ENCODE peak calls at places on chromosomes 2 and 18, in nine cellular contexts. L, Q, N, D, M, E, K, C and S are unnamed samples.

GRCh38 chr2:212024040-212024439 is 514.6 kb downstream of the ERBB4 start:
- DNase-seq in E (no peak), L (no peak), M (no peak), K (no peak), C (no peak), N (no peak), D (no peak), Q (no peak), S (no peak)

GRCh38 chr2:235826791-235827190 is 332.9 kb downstream of the AGAP1 start:
- DNase-seq in L (no peak), D (no peak), E (no peak), N (no peak), C (no peak), M (no peak), Q (no peak), K (peak; percentile 64), S (no peak)

GRCh38 chr2:189599245-189599644 is 18.7 kb upstream of the SLC40A1 start:
- DNase-seq in D (peak; percentile 4), Q (no peak), N (no peak), C (no peak), M (no peak), E (no peak), L (no peak), K (no peak), S (no peak)

GRCh38 chr2:25251032-25251460 is 82.7 kb upstream of the POMC start:
- DNase-seq in C (no peak), K (no peak), M (no peak), D (no peak), N (no peak), Q (no peak), E (peak; percentile 19), L (no peak), S (no peak)

GRCh38 chr2:17976871-17977746 is 98.6 kb downstream of the KCNS3 start:
- DNase-seq in M (peak; percentile 97), E (no peak), Q (no peak), L (no peak), N (no peak), C (no peak), K (no peak), D (peak; percentile 99), S (no peak)

GRCh38 chr2:175366814-175367213 is 185.3 kb upstream of the ATP5MC3 start:
- DNase-seq in C (no peak), L (peak; percentile 30), Q (no peak), E (peak; percentile 14), D (peak; percentile 51), K (no peak), M (peak; percentile 53), N (peak; percentile 45), S (peak; percentile 4)

GRCh38 chr2:143717532-143718168 is 588.4 kb downstream of the ARHGAP15 start:
- DNase-seq in L (no peak), K (peak; percentile 54), C (no peak), E (no peak), Q (no peak), N (no peak), M (no peak), D (peak; percentile 10), S (no peak)

GRCh38 chr2:121334581-121335293 is 49.7 kb upstream of the TFCP2L1 start:
- DNase-seq in N (no peak), K (no peak), E (no peak), D (no peak), M (no peak), L (no peak), C (no peak), Q (no peak), S (no peak)

GRCh38 chr2:3628800-3629199 is 29.2 kb upstream of the ALLC start:
- DNase-seq in E (no peak), M (no peak), C (no peak), N (no peak), D (no peak), K (peak; percentile 64), Q (no peak), L (no peak), S (no peak)

GRCh38 chr2:73418343-73418742 is 32.7 kb downstream of the ALMS1 start:
- DNase-seq in Q (no peak), M (no peak), D (peak; percentile 79), K (peak; percentile 88), L (no peak), E (no peak), C (no peak), N (no peak), S (no peak)

GRCh38 chr2:231708773-231709635 is 679 bp downstream of the PTMA start:
- DNase-seq in N (peak; percentile 63), Q (peak; percentile 29), D (peak; percentile 47), K (peak; percentile 87), E (peak; percentile 60), M (peak; percentile 48), C (peak; percentile 41), L (no peak), S (peak; percentile 59)

GRCh38 chr2:8535398-8535755 is 146.5 kb upstream of the ID2 start:
- DNase-seq in L (no peak), M (no peak), E (no peak), D (no peak), N (no peak), K (no peak), Q (no peak), C (no peak), S (no peak)

GRCh38 chr18:13540783-13541182 is 185.6 kb downstream of the FAM210A start:
- DNase-seq in L (no peak), E (no peak), D (no peak), C (no peak), K (no peak), Q (no peak), N (no peak), M (no peak), S (no peak)

GRCh38 chr2:9813312-9814128 is 29.8 kb upstream of the TAF1B start:
- DNase-seq in K (peak; percentile 93), M (peak; percentile 61), Q (peak; percentile 35), E (peak; percentile 74), L (peak; percentile 36), N (peak; percentile 73), D (peak; percentile 63), C (peak; percentile 67), S (peak; percentile 57)

GRCh38 chr2:128377071-128377910 is 58.6 kb upstream of the HS6ST1 start:
- DNase-seq in C (no peak), K (peak; percentile 64), L (no peak), D (no peak), N (no peak), M (no peak), E (no peak), Q (no peak), S (no peak)

GRCh38 chr2:67954125-67954748 is 108.6 kb downstream of the C1D start:
- DNase-seq in D (no peak), K (no peak), C (no peak), M (no peak), L (peak; percentile 84), E (no peak), Q (no peak), N (no peak), S (no peak)

GRCh38 chr2:168244318-168244717 is 3.1 kb downstream of the STK39 start:
- DNase-seq in D (peak; percentile 7), N (peak; percentile 5), C (no peak), K (no peak), L (peak; percentile 83), E (peak; percentile 57), Q (no peak), M (no peak), S (no peak)

GRCh38 chr2:38554973-38555595 is 47.6 kb downstream of the HNRNPLL start:
- DNase-seq in M (peak; percentile 34), E (no peak), K (no peak), N (peak; percentile 24), C (no peak), Q (no peak), L (no peak), D (peak; percentile 43), S (no peak)

GRCh38 chr2:26175191-26175715 is 2.4 kb downstream of the GAREM2 start:
- DNase-seq in L (no peak), Q (no peak), C (no peak), M (no peak), K (no peak), N (no peak), D (no peak), E (no peak), S (no peak)

GRCh38 chr2:188620916-188621315 is 329.2 kb downstream of the GULP1 start:
- DNase-seq in E (no peak), K (no peak), D (no peak), Q (no peak), L (no peak), C (no peak), N (no peak), M (no peak), S (no peak)

GRCh38 chr2:109440507-109441156 is 173.1 kb downstream of the SEPTIN10 start:
- DNase-seq in K (peak; percentile 20), L (no peak), N (no peak), D (no peak), C (no peak), Q (no peak), E (no peak), M (no peak), S (no peak)

GRCh38 chr18:22337311-22337710 is 80.4 kb downstream of the CTAGE1 start:
- DNase-seq in L (no peak), N (no peak), D (no peak), Q (no peak), C (no peak), M (no peak), K (no peak), E (no peak), S (no peak)

GRCh38 chr18:27619259-27619772 is 434.2 kb upstream of the CHST9 start:
- DNase-seq in C (no peak), E (no peak), N (no peak), M (peak; percentile 14), L (no peak), K (no peak), D (no peak), Q (no peak), S (no peak)

GRCh38 chr2:102055346-102055975 is 63.7 kb downstream of the IL1R2 start:
- DNase-seq in M (no peak), Q (no peak), L (no peak), K (no peak), D (peak; percentile 84), E (no peak), C (no peak), N (no peak), S (no peak)

GRCh38 chr18:13240060-13240725 is 21.6 kb downstream of the LDLRAD4 start:
- DNase-seq in D (no peak), C (no peak), Q (no peak), N (no peak), M (no peak), L (no peak), K (no peak), E (no peak), S (no peak)

GRCh38 chr18:31040982-31041345 is 1.6 kb downstream of the DSC3 start:
- DNase-seq in D (no peak), M (no peak), K (no peak), Q (no peak), E (no peak), C (no peak), L (no peak), N (no peak), S (no peak)

GRCh38 chr2:99249951-99250350 is 5.5 kb downstream of the LYG2 start:
- DNase-seq in K (no peak), C (no peak), M (no peak), N (no peak), E (no peak), D (no peak), Q (no peak), L (no peak), S (no peak)

GRCh38 chr2:70123051-70123828 is 36.0 kb downstream of the PCBP1 start:
- DNase-seq in L (no peak), N (no peak), D (peak; percentile 76), M (peak; percentile 89), Q (no peak), C (no peak), K (peak; percentile 73), E (no peak), S (no peak)

GRCh38 chr2:234128606-234129005 is 78.1 kb downstream of the SPP2 start:
- DNase-seq in K (no peak), D (no peak), Q (no peak), C (no peak), N (no peak), L (no peak), M (peak; percentile 53), E (no peak), S (no peak)

GRCh38 chr18:61544178-61544577 is 210.9 kb downstream of the CDH20 start:
- DNase-seq in C (no peak), Q (no peak), D (no peak), L (no peak), N (no peak), K (no peak), E (no peak), M (peak; percentile 25), S (no peak)

GRCh38 chr18:9135912-9136314 is 668 bp upstream of the ANKRD12 start:
- DNase-seq in Q (no peak), M (no peak), L (peak; percentile 57), E (no peak), N (peak; percentile 56), D (peak; percentile 22), K (no peak), C (no peak), S (no peak)